ENCODE peak calls at places on chromosomes 12 and 14, in seven cellular contexts. T is IMR-90, F is neural progenitor cell, V is DND-41, H is A549, J is SK-N-SH, M is PC-3. Z is an unnamed sample.

GRCh38 chr14:64968167-64968566 is 4.0 kb downstream of the RAB15 start:
- DNase-seq in V (no peak), J (no peak), T (no peak), F (no peak), H (no peak), M (no peak), Z (no peak)

GRCh38 chr14:68633131-68633991 is 159.5 kb downstream of the ZFP36L1 start:
- DNase-seq in T (no peak), J (no peak), F (no peak), V (no peak), M (no peak), H (no peak), Z (no peak)

GRCh38 chr12:123478762-123479161 is 20.8 kb downstream of the SNRNP35 start:
- DNase-seq in M (no peak), F (no peak), V (no peak), J (no peak), T (peak; percentile 18), H (no peak), Z (no peak)

GRCh38 chr14:91159906-91160305 is 46.0 kb downstream of the DGLUCY start:
- DNase-seq in V (no peak), F (no peak), T (no peak), H (no peak), J (no peak), M (no peak), Z (no peak)

GRCh38 chr14:85565862-85566296 is 35.9 kb downstream of the FLRT2 start:
- DNase-seq in F (no peak), T (peak; percentile 69), M (peak; percentile 43), J (no peak), H (no peak), V (no peak), Z (no peak)

GRCh38 chr14:101823081-101823480 is 61.6 kb downstream of the PPP2R5C start:
- DNase-seq in T (peak; percentile 52), H (no peak), M (no peak), J (no peak), F (no peak), V (no peak), Z (peak; percentile 77)

GRCh38 chr14:100618763-100619320 is 31.6 kb upstream of the BEGAIN start:
- DNase-seq in T (no peak), J (peak; percentile 8), F (no peak), V (no peak), M (no peak), H (no peak), Z (no peak)

GRCh38 chr12:62686938-62687337 is 220.3 kb downstream of the MON2 start:
- DNase-seq in V (no peak), J (no peak), T (no peak), M (no peak), H (no peak), F (no peak), Z (no peak)

DNA sequence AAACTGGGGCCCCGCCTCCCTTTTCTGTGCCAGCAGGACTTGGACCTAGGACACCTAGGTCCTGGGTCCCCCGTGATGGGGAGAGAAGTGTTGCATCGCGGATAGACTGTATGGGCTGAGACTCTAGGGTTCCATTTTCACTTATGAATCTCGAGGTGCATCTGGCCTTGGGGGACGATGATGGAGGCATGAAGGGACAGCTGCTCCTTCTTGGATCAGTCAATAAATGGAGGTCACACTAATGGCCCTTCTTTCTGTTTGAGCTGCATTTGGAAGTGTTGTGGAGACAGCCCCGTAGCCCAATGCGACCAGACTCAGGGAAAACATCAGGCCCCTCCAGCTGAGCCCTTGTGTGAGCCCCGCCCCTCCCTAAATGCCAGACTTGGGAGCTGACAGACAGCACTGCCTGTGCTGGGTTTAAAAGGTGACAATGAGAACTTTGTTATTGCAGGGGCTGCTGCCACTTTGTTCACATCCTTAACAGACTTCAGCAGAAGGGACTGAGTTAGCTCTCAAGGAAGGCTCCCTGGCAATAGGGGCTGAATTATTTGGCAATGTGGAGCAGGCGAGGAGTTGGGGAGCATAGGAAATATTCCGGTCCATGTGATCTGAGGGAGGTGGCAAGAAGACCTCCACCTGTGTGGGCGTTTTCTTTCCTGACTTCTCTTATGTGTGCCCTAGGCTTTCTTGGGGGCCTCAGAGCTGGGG is 838 bp downstream of the DTX3 start:
- DNase-seq in V (no peak), F (peak; percentile 46), J (peak; percentile 50), H (no peak), M (peak; percentile 20), T (no peak), Z (no peak)
- H3K27ac ChIP-seq in V (no peak overlapping the region), F (no peak overlapping the region), J (peak overlapping the region; percentile 61), H (peak overlapping the region; percentile 94), M (no peak overlapping the region), T (peak overlapping the region; percentile 41), Z (peak overlapping the region; percentile 61)

DNA sequence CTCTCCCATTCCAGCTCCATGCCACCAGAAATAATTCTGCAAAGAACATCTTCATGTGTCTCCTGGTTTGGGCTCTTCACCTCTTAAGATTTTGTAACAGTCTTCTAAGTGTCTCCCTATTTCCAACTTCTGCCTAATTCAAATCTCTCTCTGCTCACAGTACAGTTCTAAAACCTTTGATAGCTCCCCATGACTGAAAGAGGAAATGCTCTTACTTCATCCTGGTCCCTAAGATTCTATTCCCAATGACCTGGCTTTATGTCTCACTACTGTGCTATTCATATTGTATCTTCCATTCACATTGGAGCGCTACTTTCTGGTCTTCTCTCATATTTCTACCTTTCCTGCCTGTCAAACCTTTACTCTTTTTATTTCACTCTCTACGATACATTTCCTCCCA is 1.6 kb downstream of the AMN1 start:
- DNase-seq in H (no peak), V (no peak), M (no peak), T (no peak), F (no peak), J (no peak), Z (no peak)
- H3K4me2 ChIP-seq in H (no peak overlapping the region), V (peak overlapping the region; percentile 10), M (no peak overlapping the region), T (no peak overlapping the region), F (no peak overlapping the region), J (no peak overlapping the region), Z (no peak overlapping the region)

DNA sequence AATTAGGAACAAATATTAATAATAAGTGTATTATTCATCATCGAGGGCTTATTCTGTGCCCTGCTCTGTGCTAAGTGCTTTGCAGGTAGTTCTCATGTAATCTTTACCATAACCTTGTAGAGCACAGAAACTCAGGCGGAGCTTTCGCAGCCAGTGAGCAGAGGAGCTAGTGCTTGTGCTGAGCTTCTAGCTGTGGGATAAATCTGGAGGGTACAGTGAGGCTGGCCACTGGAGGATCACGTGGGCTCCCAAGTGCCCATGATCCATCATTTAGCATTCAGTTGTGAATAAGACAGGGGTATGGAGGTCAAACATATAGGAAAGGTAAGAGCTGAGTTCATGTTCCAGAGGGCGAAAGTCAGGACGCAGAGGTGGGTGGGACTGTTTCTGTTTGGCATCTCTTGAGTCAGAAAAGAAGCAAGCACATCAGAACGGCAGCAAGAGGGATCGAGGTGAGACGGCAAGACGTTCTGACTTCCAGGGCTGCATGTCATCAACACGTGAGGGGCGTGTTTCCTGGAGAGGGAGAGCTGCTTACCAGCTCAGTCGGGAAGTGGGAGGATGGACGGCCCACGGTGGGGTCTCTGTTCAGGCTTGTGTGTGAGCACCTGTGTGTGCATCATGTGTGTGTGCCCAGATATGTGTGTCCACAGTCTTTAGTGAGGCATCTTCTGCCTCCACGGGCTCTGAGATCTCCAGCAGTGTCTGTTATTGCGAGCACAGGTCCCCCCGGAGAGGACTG is 16.8 kb upstream of the KRT80 start:
- DNase-seq in V (no peak), F (no peak), J (no peak), T (no peak), H (no peak), M (no peak), Z (no peak)
- H3K27ac ChIP-seq in V (no peak overlapping the region), F (no peak overlapping the region), J (no peak overlapping the region), T (no peak overlapping the region), H (peak overlapping the region; percentile 87), M (no peak overlapping the region), Z (no peak overlapping the region)

DNA sequence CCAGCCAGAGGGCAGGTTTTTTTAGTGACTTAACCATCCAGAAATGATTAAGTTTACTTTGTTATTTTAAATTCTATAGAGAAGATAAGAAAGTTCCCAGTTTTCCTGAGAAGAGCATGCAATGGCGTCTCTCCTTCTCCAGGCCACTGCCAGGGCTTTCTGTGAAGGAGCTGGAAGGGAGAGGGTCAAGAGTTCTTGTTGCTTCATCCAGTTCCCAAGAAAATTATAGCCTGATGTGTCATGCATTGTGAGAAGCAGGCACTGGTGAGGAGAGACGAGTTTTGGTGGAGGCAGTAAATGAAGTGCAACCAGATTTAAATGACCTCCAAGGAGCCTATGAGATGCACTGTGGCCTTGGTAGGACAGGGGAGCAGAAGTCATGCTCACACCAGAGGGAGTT is 14.2 kb downstream of the ELK3 start:
- DNase-seq in V (no peak), M (peak; percentile 25), H (no peak), J (no peak), T (peak; percentile 86), F (no peak), Z (no peak)
- H3K4me2 ChIP-seq in V (no peak overlapping the region), M (no peak overlapping the region), H (no peak overlapping the region), J (no peak overlapping the region), T (peak overlapping the region; percentile 25), F (no peak overlapping the region), Z (no peak overlapping the region)

GRCh38 chr14:95153866-95154265 is 3.5 kb downstream of the DICER1 start:
- DNase-seq in T (no peak), H (no peak), F (no peak), J (no peak), V (no peak), M (peak; percentile 24), Z (no peak)
- H3K27ac ChIP-seq in T (no peak overlapping the region), H (no peak overlapping the region), F (no peak overlapping the region), J (no peak overlapping the region), V (no peak overlapping the region), M (no peak overlapping the region), Z (peak overlapping the region; percentile 82)

GRCh38 chr12:47362131-47362686 is 282.4 kb upstream of the AMIGO2 start:
- DNase-seq in J (no peak), V (no peak), M (no peak), T (no peak), F (no peak), H (no peak), Z (no peak)

GRCh38 chr12:47364251-47364650 is 284.5 kb upstream of the AMIGO2 start:
- DNase-seq in H (no peak), F (no peak), T (no peak), M (no peak), V (no peak), J (no peak), Z (no peak)

GRCh38 chr12:47356129-47356622 is 276.4 kb upstream of the AMIGO2 start:
- DNase-seq in J (no peak), F (no peak), V (no peak), T (peak; percentile 36), H (no peak), M (no peak), Z (peak; percentile 90)

GRCh38 chr12:47361389-47362031 is 281.8 kb upstream of the AMIGO2 start:
- DNase-seq in H (peak; percentile 40), F (no peak), M (no peak), V (peak; percentile 62), T (no peak), J (no peak), Z (peak; percentile 64)

GRCh38 chr12:47360771-47361388 is 281.1 kb upstream of the AMIGO2 start:
- DNase-seq in T (no peak), H (no peak), M (no peak), V (peak; percentile 80), F (no peak), J (no peak), Z (no peak)
- H3K4me2 ChIP-seq in T (no peak overlapping the region), H (no peak overlapping the region), M (no peak overlapping the region), V (peak overlapping the region; percentile 68), F (no peak overlapping the region), J (no peak overlapping the region), Z (peak overlapping the region; percentile 50)

Z was measured in Karpas-422.